ENCODE peak calls at places on chromosomes 6 and 20, in ten cellular contexts. One of them, this sample, is unnamed. For H3K4me1, the result is how much of the 10 kb centered on the place peaks cover.

GRCh38 chr20:1912646-1913045 is 17.4 kb downstream of the SIRPA start:
- DNase-seq in uterus: no peak
- DNase-seq in stomach: no peak
- DNase-seq in right lobe of liver: no peak
- DNase-seq in prostate gland: no peak
- DNase-seq in spleen: no peak
- DNase-seq in adrenal gland: no peak
- DNase-seq in tibial nerve: no peak
- DNase-seq in gastrocnemius medialis: no peak
- DNase-seq in heart left ventricle: no peak
- DNase-seq in this sample: no peak

GRCh38 chr20:45445805-45446562 is 23.6 kb upstream of the WFDC2 start:
- DNase-seq in right lobe of liver: no peak
- DNase-seq in prostate gland: no peak
- DNase-seq in uterus: no peak
- DNase-seq in stomach: no peak
- DNase-seq in spleen: no peak
- DNase-seq in adrenal gland: no peak
- DNase-seq in heart left ventricle: no peak
- DNase-seq in tibial nerve: no peak
- DNase-seq in gastrocnemius medialis: no peak
- DNase-seq in this sample: no peak

GRCh38 chr6:99641270-99641669 is 34.6 kb downstream of the PRDM13 start:
- DNase-seq in gastrocnemius medialis: no peak
- DNase-seq in spleen: no peak
- DNase-seq in stomach: no peak
- DNase-seq in heart left ventricle: no peak
- DNase-seq in prostate gland: no peak
- DNase-seq in uterus: no peak
- DNase-seq in right lobe of liver: no peak
- DNase-seq in tibial nerve: no peak
- DNase-seq in adrenal gland: no peak
- DNase-seq in this sample: no peak

GRCh38 chr6:127206531-127207065 is 60.1 kb upstream of the RNF146 start:
- DNase-seq in stomach: no peak
- DNase-seq in adrenal gland: no peak
- DNase-seq in spleen: no peak
- DNase-seq in heart left ventricle: no peak
- DNase-seq in gastrocnemius medialis: no peak
- DNase-seq in right lobe of liver: no peak
- DNase-seq in prostate gland: no peak
- DNase-seq in tibial nerve: no peak
- DNase-seq in uterus: no peak
- DNase-seq in this sample: no peak

GRCh38 chr6:15953152-15953880 is 175.6 kb upstream of the MYLIP start:
- DNase-seq in right lobe of liver: no peak
- DNase-seq in spleen: no peak
- DNase-seq in uterus: no peak
- DNase-seq in heart left ventricle: no peak
- DNase-seq in gastrocnemius medialis: no peak
- DNase-seq in adrenal gland: no peak
- DNase-seq in tibial nerve: no peak
- DNase-seq in stomach: no peak
- DNase-seq in prostate gland: no peak
- DNase-seq in this sample: no peak

GRCh38 chr20:4563534-4563933 is 158.2 kb upstream of the PRND start:
- DNase-seq in adrenal gland: no peak
- DNase-seq in heart left ventricle: no peak
- DNase-seq in stomach: no peak
- DNase-seq in right lobe of liver: no peak
- DNase-seq in spleen: no peak
- DNase-seq in tibial nerve: no peak
- DNase-seq in uterus: no peak
- DNase-seq in prostate gland: no peak
- DNase-seq in gastrocnemius medialis: no peak
- DNase-seq in this sample: no peak

GRCh38 chr6:168884646-168885086 is 369.0 kb downstream of the THBS2 start:
- DNase-seq in gastrocnemius medialis: no peak
- DNase-seq in spleen: peak
- DNase-seq in uterus: peak
- DNase-seq in right lobe of liver: peak
- DNase-seq in tibial nerve: peak
- DNase-seq in adrenal gland: peak
- DNase-seq in heart left ventricle: peak
- DNase-seq in prostate gland: peak
- DNase-seq in stomach: peak
- DNase-seq in this sample: no peak

GRCh38 chr6:152983637-152984386 is 971 bp upstream of the FBXO5 start:
- DNase-seq in uterus: peak
- DNase-seq in tibial nerve: peak
- DNase-seq in gastrocnemius medialis: peak
- DNase-seq in adrenal gland: peak
- DNase-seq in heart left ventricle: peak
- DNase-seq in right lobe of liver: peak
- DNase-seq in stomach: peak
- DNase-seq in spleen: peak
- DNase-seq in prostate gland: peak
- DNase-seq in this sample: peak

GRCh38 chr6:159125977-159126376 is 43.2 kb upstream of the FNDC1 start:
- DNase-seq in heart left ventricle: peak
- DNase-seq in spleen: no peak
- DNase-seq in prostate gland: no peak
- DNase-seq in right lobe of liver: no peak
- DNase-seq in tibial nerve: no peak
- DNase-seq in stomach: no peak
- DNase-seq in adrenal gland: peak
- DNase-seq in gastrocnemius medialis: peak
- DNase-seq in uterus: no peak
- DNase-seq in this sample: no peak

GRCh38 chr6:44333273-44333919 is 9.1 kb upstream of the SPATS1 start:
- DNase-seq in stomach: no peak
- DNase-seq in spleen: no peak
- DNase-seq in prostate gland: no peak
- DNase-seq in right lobe of liver: no peak
- DNase-seq in uterus: no peak
- DNase-seq in adrenal gland: no peak
- DNase-seq in gastrocnemius medialis: no peak
- DNase-seq in heart left ventricle: no peak
- DNase-seq in tibial nerve: no peak
- DNase-seq in this sample: no peak

GRCh38 chr6:75204959-75205775 is 686 bp downstream of the COL12A1 start:
- DNase-seq in tibial nerve: peak
- DNase-seq in uterus: peak
- DNase-seq in stomach: no peak
- DNase-seq in gastrocnemius medialis: no peak
- DNase-seq in heart left ventricle: no peak
- DNase-seq in adrenal gland: no peak
- DNase-seq in right lobe of liver: no peak
- DNase-seq in spleen: peak
- DNase-seq in prostate gland: no peak
- DNase-seq in this sample: no peak

GRCh38 chr6:41200296-41200900 is 551 bp downstream of the TREML2 start:
- DNase-seq in gastrocnemius medialis: no peak
- DNase-seq in uterus: no peak
- DNase-seq in adrenal gland: no peak
- DNase-seq in spleen: peak
- DNase-seq in prostate gland: no peak
- DNase-seq in stomach: peak
- DNase-seq in tibial nerve: peak
- DNase-seq in right lobe of liver: peak
- DNase-seq in heart left ventricle: no peak
- DNase-seq in this sample: peak

GRCh38 chr6:136736281-136736960 is 55.9 kb downstream of the MAP3K5 start:
- DNase-seq in stomach: no peak
- DNase-seq in heart left ventricle: no peak
- DNase-seq in spleen: no peak
- DNase-seq in tibial nerve: no peak
- DNase-seq in prostate gland: no peak
- DNase-seq in adrenal gland: no peak
- DNase-seq in right lobe of liver: no peak
- DNase-seq in gastrocnemius medialis: no peak
- DNase-seq in uterus: no peak
- DNase-seq in this sample: no peak

GRCh38 chr20:24987873-24988835 is 4.4 kb downstream of the APMAP start:
- DNase-seq in gastrocnemius medialis: no peak
- DNase-seq in stomach: peak
- DNase-seq in uterus: no peak
- DNase-seq in spleen: peak
- DNase-seq in tibial nerve: no peak
- DNase-seq in adrenal gland: no peak
- DNase-seq in right lobe of liver: no peak
- DNase-seq in heart left ventricle: no peak
- DNase-seq in prostate gland: no peak
- DNase-seq in this sample: no peak

GRCh38 chr6:125954735-125955410 is 1.7 kb upstream of the HINT3 start:
- DNase-seq in gastrocnemius medialis: no peak
- DNase-seq in adrenal gland: no peak
- DNase-seq in prostate gland: no peak
- DNase-seq in tibial nerve: no peak
- DNase-seq in uterus: no peak
- DNase-seq in right lobe of liver: no peak
- DNase-seq in heart left ventricle: no peak
- DNase-seq in spleen: no peak
- DNase-seq in stomach: no peak
- DNase-seq in this sample: no peak

GRCh38 chr6:125956506-125957390 is at the start of gene HINT3:
- DNase-seq in gastrocnemius medialis: peak
- DNase-seq in right lobe of liver: peak
- DNase-seq in heart left ventricle: peak
- DNase-seq in prostate gland: peak
- DNase-seq in tibial nerve: peak
- DNase-seq in adrenal gland: peak
- DNase-seq in uterus: peak
- DNase-seq in spleen: peak
- DNase-seq in stomach: peak
- DNase-seq in this sample: peak

GRCh38 chr6:125961117-125961516 is 4.5 kb downstream of the HINT3 start:
- DNase-seq in prostate gland: no peak
- DNase-seq in uterus: no peak
- DNase-seq in adrenal gland: no peak
- DNase-seq in heart left ventricle: no peak
- DNase-seq in gastrocnemius medialis: no peak
- DNase-seq in tibial nerve: no peak
- DNase-seq in stomach: no peak
- DNase-seq in right lobe of liver: no peak
- DNase-seq in spleen: no peak
- DNase-seq in this sample: no peak

GRCh38 chr6:125957391-125957693 is 772 bp downstream of the HINT3 start:
- DNase-seq in gastrocnemius medialis: no peak
- DNase-seq in stomach: no peak
- DNase-seq in heart left ventricle: no peak
- DNase-seq in right lobe of liver: no peak
- DNase-seq in uterus: no peak
- DNase-seq in adrenal gland: no peak
- DNase-seq in prostate gland: no peak
- DNase-seq in tibial nerve: no peak
- DNase-seq in spleen: no peak
- DNase-seq in this sample: no peak

DNA sequence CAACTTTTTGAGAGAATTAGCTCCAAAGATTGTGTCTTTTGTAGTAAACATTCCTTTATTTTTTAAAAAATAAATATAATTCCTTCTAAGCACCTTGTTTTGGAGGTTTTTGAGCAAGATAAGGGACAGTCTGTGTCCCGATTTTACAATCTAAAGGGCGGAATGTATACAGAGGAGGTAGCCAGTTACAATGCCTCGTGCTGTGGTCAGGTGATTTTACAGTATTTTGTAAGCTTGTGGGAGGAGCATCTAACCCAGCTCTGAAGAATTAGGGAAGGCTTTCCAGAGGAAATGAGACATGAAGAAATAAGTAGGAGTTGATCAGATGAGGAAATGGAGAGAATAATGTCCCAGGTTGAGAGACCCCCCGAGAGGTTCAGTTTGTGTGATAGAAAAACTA is 1.3 kb downstream of the HINT3 start:
- DNase-seq in stomach: no peak
- DNase-seq in spleen: no peak
- DNase-seq in tibial nerve: peak
- DNase-seq in heart left ventricle: no peak
- DNase-seq in gastrocnemius medialis: no peak
- DNase-seq in prostate gland: peak
- DNase-seq in right lobe of liver: no peak
- DNase-seq in uterus: no peak
- DNase-seq in adrenal gland: no peak
- DNase-seq in this sample: no peak
- TF ChIP-seq POLR2A in stomach: no peak
- TF ChIP-seq POLR2A in spleen: no peak
- TF ChIP-seq POLR2A in tibial nerve: no peak
- TF ChIP-seq POLR2A in heart left ventricle: no peak
- TF ChIP-seq POLR2A in gastrocnemius medialis: no peak
- TF ChIP-seq POLR2A in prostate gland: peak
- TF ChIP-seq POLR2A in right lobe of liver: no peak
- TF ChIP-seq POLR2A in uterus: no peak
- TF ChIP-seq POLR2A in adrenal gland: peak
- TF ChIP-seq POLR2A in this sample: no peak

DNA sequence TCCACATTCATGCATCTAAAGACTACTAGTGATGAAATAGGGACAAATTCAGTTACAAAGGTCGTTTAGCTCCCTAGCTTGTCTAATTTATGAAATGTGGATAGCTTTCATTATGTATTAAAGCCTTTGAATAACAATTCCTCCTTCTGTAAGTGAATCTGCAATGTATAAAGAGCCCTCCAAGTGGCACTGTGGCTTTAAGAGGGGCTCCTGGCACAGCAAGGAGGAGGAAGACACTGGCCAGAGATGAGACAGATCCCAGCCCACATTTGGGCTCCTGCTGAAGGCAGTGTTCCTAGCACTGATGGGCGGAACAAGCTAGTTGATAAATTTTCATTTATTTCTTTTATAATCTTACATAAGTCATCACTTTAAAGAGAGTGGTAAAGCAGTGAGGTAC is 17.6 kb upstream of the FUCA2 start:
- DNase-seq in gastrocnemius medialis: no peak
- DNase-seq in uterus: no peak
- DNase-seq in tibial nerve: no peak
- DNase-seq in adrenal gland: no peak
- DNase-seq in prostate gland: no peak
- DNase-seq in right lobe of liver: no peak
- DNase-seq in spleen: no peak
- DNase-seq in stomach: no peak
- DNase-seq in heart left ventricle: no peak
- DNase-seq in this sample: no peak
- TF ChIP-seq CTCF in gastrocnemius medialis: no peak
- TF ChIP-seq CTCF in uterus: no peak
- TF ChIP-seq CTCF in tibial nerve: no peak
- TF ChIP-seq CTCF in adrenal gland: no peak
- TF ChIP-seq CTCF in prostate gland: no peak
- TF ChIP-seq CTCF in right lobe of liver: no peak
- TF ChIP-seq CTCF in spleen: no peak
- TF ChIP-seq CTCF in stomach: no peak
- TF ChIP-seq CTCF in heart left ventricle: no peak
- TF ChIP-seq CTCF in this sample: no peak

GRCh38 chr20:51752343-51752951 is 15.7 kb downstream of the ATP9A start:
- DNase-seq in spleen: no peak
- DNase-seq in uterus: no peak
- DNase-seq in stomach: no peak
- DNase-seq in right lobe of liver: no peak
- DNase-seq in heart left ventricle: no peak
- DNase-seq in prostate gland: no peak
- DNase-seq in gastrocnemius medialis: no peak
- DNase-seq in tibial nerve: no peak
- DNase-seq in adrenal gland: no peak
- DNase-seq in this sample: no peak
- H3K4me1 ChIP-seq in spleen: under half
- H3K4me1 ChIP-seq in uterus: under half
- H3K4me1 ChIP-seq in stomach: half or more
- H3K4me1 ChIP-seq in right lobe of liver: under half
- H3K4me1 ChIP-seq in heart left ventricle: under half
- H3K4me1 ChIP-seq in prostate gland: under half
- H3K4me1 ChIP-seq in gastrocnemius medialis: under half
- H3K4me1 ChIP-seq in tibial nerve: under half
- H3K4me1 ChIP-seq in adrenal gland: under half
- H3K4me1 ChIP-seq in this sample: under half

GRCh38 chr6:73262701-73263569 is at the start of gene KHDC1:
- DNase-seq in spleen: peak
- DNase-seq in adrenal gland: peak
- DNase-seq in gastrocnemius medialis: no peak
- DNase-seq in tibial nerve: no peak
- DNase-seq in stomach: peak
- DNase-seq in prostate gland: peak
- DNase-seq in right lobe of liver: peak
- DNase-seq in uterus: peak
- DNase-seq in heart left ventricle: peak
- DNase-seq in this sample: peak
- TF ChIP-seq POLR2A in spleen: no peak
- TF ChIP-seq POLR2A in adrenal gland: no peak
- TF ChIP-seq POLR2A in gastrocnemius medialis: no peak
- TF ChIP-seq POLR2A in tibial nerve: no peak
- TF ChIP-seq POLR2A in stomach: no peak
- TF ChIP-seq POLR2A in prostate gland: no peak
- TF ChIP-seq POLR2A in right lobe of liver: no peak
- TF ChIP-seq POLR2A in uterus: no peak
- TF ChIP-seq POLR2A in heart left ventricle: no peak
- TF ChIP-seq POLR2A in this sample: no peak